ENCODE peak calls at places on chromosomes 11 and 22, in four cellular contexts. M is Peyer's patch, W is kidney, H is tibial nerve. P is an unnamed sample. For H3K4me1, the result is how much of the 10 kb centered on the place peaks cover.

GRCh38 chr11:39304586-39304985 is 2154.9 kb downstream of the LRRC4C start:
- DNase-seq in M (no peak), H (no peak), W (no peak), P (no peak)

GRCh38 chr11:33325456-33325855 is 68.3 kb downstream of the HIPK3 start:
- DNase-seq in M (no peak), W (no peak), H (no peak), P (no peak)

GRCh38 chr11:61967177-61967923 is at the start of gene FTH1:
- DNase-seq in W (peak), M (peak), H (peak), P (peak)

GRCh38 chr11:1226981-1227550 is 4.2 kb downstream of the MUC5B start:
- DNase-seq in M (no peak), H (no peak), W (peak), P (no peak)

GRCh38 chr11:9784602-9785315 is 120.9 kb downstream of the SWAP70 start:
- DNase-seq in W (no peak), H (no peak), M (no peak), P (peak)

GRCh38 chr11:78253797-78254196 is 65.1 kb downstream of the USP35 start:
- DNase-seq in W (no peak), H (no peak), M (no peak), P (no peak)

GRCh38 chr11:128458316-128458715 is 129.0 kb downstream of the ETS1 start:
- DNase-seq in M (no peak), W (no peak), H (no peak), P (no peak)

GRCh38 chr11:111352235-111352746 is 26.8 kb downstream of the POU2AF1 start:
- DNase-seq in M (no peak), W (no peak), H (no peak), P (no peak)

GRCh38 chr11:101880208-101880607 is 34.6 kb upstream of the CEP126 start:
- DNase-seq in M (no peak), W (no peak), H (no peak), P (no peak)

GRCh38 chr11:75199412-75199955 is 41.1 kb upstream of the TPBGL start:
- DNase-seq in H (no peak), W (no peak), M (peak), P (no peak)

GRCh38 chr11:17906436-17906835 is 106.4 kb downstream of the SERGEF start:
- DNase-seq in H (no peak), W (no peak), M (no peak), P (no peak)

GRCh38 chr11:130693543-130693942 is 222.7 kb downstream of the SNX19 start:
- DNase-seq in H (no peak), W (no peak), M (no peak), P (no peak)

GRCh38 chr11:34223021-34223813 is 117.8 kb downstream of the NAT10 start:
- DNase-seq in W (peak), M (peak), H (peak), P (peak)

GRCh38 chr22:48840112-48840949 is 987.3 kb downstream of the BRD1 start:
- DNase-seq in H (no peak), W (peak), M (no peak), P (no peak)

GRCh38 chr11:10322830-10323792 is 18.2 kb downstream of the ADM start:
- DNase-seq in M (peak), W (no peak), H (no peak), P (peak)

GRCh38 chr11:118223576-118223975 is 1.2 kb downstream of the JAML start:
- DNase-seq in H (no peak), W (no peak), M (no peak), P (no peak)
- H3K4me1 ChIP-seq in H (under half), W (under half), M (under half), P (under half)

DNA sequence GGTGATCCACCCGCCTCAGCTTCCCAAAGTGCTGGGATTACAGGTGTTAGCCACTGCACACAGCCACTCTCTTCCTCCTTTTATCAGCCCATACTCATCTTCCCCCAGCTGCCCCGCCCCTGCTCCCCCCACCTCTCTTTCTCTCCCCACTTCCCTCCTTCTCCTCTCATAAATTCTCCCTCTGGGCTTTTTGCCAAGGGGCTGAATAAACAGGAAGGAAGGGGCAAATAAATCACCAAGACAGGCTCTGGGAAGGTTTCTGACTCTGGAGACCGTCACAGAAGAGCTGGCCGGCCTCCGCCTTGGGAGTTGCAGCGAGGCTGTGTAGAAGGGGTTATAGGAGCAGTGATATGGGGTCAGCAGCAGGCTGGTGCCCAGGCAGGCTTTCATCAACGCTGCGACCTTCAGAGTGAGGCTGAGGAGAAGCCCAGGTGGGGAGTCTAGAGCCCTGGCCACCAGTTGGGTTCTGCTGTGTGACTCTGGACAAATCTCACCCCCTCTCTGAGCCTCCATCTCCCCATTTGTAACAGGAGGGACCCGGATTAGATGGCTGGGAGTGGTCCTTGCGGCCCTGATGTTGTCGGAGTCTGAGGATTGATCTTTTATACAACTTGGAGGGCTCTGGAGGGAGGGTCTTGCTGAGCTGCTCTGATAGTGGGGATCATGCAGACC is 62.6 kb upstream of the RASD2 start:
- DNase-seq in M (peak), W (peak), H (peak), P (no peak)
- H3K27ac ChIP-seq in M (peak), W (peak), H (peak), P (peak)

GRCh38 chr22:41661713-41662112 is 27.0 kb downstream of the SNU13 start:
- DNase-seq in W (no peak), M (no peak), H (no peak), P (no peak)
- H3K4me1 ChIP-seq in W (under half), M (under half), H (under half), P (under half)

DNA sequence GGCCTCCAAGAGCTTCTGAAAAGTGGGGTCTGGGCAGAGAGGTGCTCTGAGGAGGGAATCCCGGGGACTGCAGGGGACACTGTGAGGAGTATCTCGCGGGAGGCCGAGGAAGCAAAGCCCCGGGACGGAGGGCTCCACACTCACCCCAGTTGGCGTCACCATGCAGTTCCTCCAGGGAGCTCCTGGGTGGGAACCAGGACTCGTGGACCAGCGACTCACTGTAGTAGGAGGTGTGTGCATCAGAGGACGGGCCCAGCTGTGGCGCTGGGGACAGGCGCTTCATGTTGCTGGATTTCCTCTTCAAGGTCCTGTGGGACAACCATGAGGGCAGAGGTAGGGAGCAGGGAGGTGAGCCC is 4.8 kb downstream of the SUN2 start:
- DNase-seq in M (no peak), H (no peak), W (peak), P (no peak)
- H3K27ac ChIP-seq in M (peak), H (peak), W (peak), P (no peak)

GRCh38 chr11:46119053-46119351 is 2.3 kb downstream of the PHF21A start:
- DNase-seq in M (no peak), H (no peak), W (no peak), P (no peak)

GRCh38 chr11:46117842-46118241 is 3.4 kb downstream of the PHF21A start:
- DNase-seq in M (no peak), H (no peak), W (no peak), P (no peak)

GRCh38 chr11:46120711-46121327 is 435 bp downstream of the PHF21A start:
- DNase-seq in H (peak), W (no peak), M (peak), P (no peak)

GRCh38 chr11:46120361-46120710 is 918 bp downstream of the PHF21A start:
- DNase-seq in H (no peak), M (no peak), W (peak), P (no peak)

DNA sequence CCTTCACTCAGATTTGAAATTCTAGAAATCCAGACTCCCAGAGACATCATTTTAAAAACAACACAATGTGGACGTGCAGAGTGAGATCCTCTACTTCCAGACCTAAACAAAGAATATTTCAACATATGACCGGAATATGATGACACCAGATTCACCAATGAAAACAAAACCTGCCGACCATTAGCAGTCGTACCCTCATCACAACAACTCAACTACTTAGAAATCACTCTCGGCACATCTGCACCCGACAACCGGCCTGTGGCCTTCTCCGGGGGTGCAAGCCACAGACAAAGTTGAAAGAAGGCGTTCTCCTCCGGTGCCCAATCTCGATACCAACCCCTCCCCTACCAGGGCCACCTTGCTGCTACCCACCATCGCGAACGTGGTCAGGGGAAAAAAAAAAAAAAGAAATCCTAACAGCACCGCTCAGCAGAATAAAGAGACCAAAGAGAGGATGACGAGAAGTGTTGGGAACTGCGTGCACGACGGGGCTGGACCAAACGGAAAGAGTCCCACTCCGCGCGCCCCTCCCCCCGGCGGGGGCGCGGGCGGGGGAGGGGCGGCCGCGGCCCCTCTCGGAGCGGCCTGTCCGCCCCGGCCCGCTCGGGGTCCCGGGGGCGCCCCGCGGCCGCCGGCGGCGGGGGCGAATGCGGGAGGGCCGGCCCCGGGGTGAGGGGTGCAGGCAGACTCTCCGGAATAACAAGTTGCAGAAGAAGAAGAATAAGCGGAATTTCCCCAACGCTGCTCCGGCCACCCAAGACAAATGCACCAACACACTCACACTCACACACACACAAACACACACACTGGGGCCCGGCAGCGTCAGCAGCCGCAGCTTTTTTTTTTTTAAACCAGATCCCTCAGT is 1.7 kb downstream of the PHF21A start:
- DNase-seq in W (peak), M (peak), H (peak), P (no peak)
- H3K4me1 ChIP-seq in W (under half), M (under half), H (under half), P (under half)

P was measured in right atrium auricular region.